ENCODE peak calls at places on chromosomes 7 and 10, in nine cellular contexts. C, T, Z, Q, N, R, I, S and W are unnamed samples.

GRCh38 chr7:19522486-19522885 is 186.4 kb downstream of the POLR1F start:
- DNase-seq in C (no peak), T (no peak), Z (no peak), Q (no peak), N (no peak), R (no peak), I (no peak), S (no peak), W (no peak)

GRCh38 chr7:143974457-143974856 is 19.8 kb downstream of the OR2F1 start:
- DNase-seq in C (no peak), T (no peak), Z (no peak), Q (no peak), N (no peak), R (no peak), I (no peak), S (no peak), W (no peak)

GRCh38 chr7:151795168-151795754 is 81.7 kb downstream of the PRKAG2 start:
- DNase-seq in C (peak; percentile 87), T (peak; percentile 16), Z (no peak), Q (no peak), N (peak; percentile 19), R (peak; percentile 6), I (no peak), S (no peak), W (no peak)

GRCh38 chr10:70985824-70986336 is 97.5 kb upstream of the PCBD1 start:
- DNase-seq in C (no peak), T (no peak), Z (no peak), Q (no peak), N (no peak), R (no peak), I (no peak), S (no peak), W (no peak)

GRCh38 chr10:4708123-4708759 is 117.8 kb upstream of the AKR1E2 start:
- DNase-seq in C (no peak), T (no peak), Z (peak; percentile 50), Q (no peak), N (no peak), R (no peak), I (no peak), S (no peak), W (no peak)

GRCh38 chr7:101197991-101198390 is 2.8 kb downstream of the MOGAT3 start:
- DNase-seq in C (no peak), T (no peak), Z (no peak), Q (no peak), N (no peak), R (no peak), I (no peak), S (no peak), W (no peak)

GRCh38 chr7:51327287-51327717 is 10.7 kb upstream of the COBL start:
- DNase-seq in C (no peak), T (no peak), Z (peak; percentile 14), Q (no peak), N (no peak), R (no peak), I (no peak), S (no peak), W (no peak)

GRCh38 chr7:103797647-103798307 is 191.7 kb downstream of the RELN start:
- DNase-seq in C (no peak), T (no peak), Z (no peak), Q (no peak), N (no peak), R (no peak), I (no peak), S (no peak), W (no peak)

GRCh38 chr7:36283171-36283570 is 106.5 kb upstream of the ANLN start:
- DNase-seq in C (no peak), T (no peak), Z (no peak), Q (no peak), N (no peak), R (no peak), I (no peak), S (no peak), W (no peak)

GRCh38 chr7:101950450-101951119 is 133.2 kb downstream of the CUX1 start:
- DNase-seq in C (no peak), T (no peak), Z (peak; percentile 35), Q (no peak), N (no peak), R (no peak), I (no peak), S (no peak), W (no peak)

GRCh38 chr10:75487087-75487784 is 55.8 kb downstream of the LRMDA start:
- DNase-seq in C (no peak), T (no peak), Z (no peak), Q (no peak), N (no peak), R (no peak), I (no peak), S (no peak), W (no peak)

GRCh38 chr7:91894781-91895480 is 14.4 kb upstream of the MTERF1 start:
- DNase-seq in C (no peak), T (no peak), Z (no peak), Q (no peak), N (no peak), R (no peak), I (no peak), S (no peak), W (no peak)

GRCh38 chr10:103186128-103186527 is 6.9 kb downstream of the NT5C2 start:
- DNase-seq in C (no peak), T (no peak), Z (no peak), Q (no peak), N (no peak), R (no peak), I (no peak), S (no peak), W (no peak)

GRCh38 chr10:91010952-91011351 is 90.1 kb upstream of the ANKRD1 start:
- DNase-seq in C (no peak), T (no peak), Z (no peak), Q (no peak), N (no peak), R (no peak), I (no peak), S (no peak), W (no peak)

GRCh38 chr10:23656735-23657134 is 217.9 kb downstream of the OTUD1 start:
- DNase-seq in C (no peak), T (no peak), Z (peak; percentile 41), Q (no peak), N (no peak), R (no peak), I (no peak), S (no peak), W (no peak)

GRCh38 chr10:66833861-66834260 is 92.0 kb upstream of the LRRTM3 start:
- DNase-seq in C (no peak), T (no peak), Z (peak; percentile 50), Q (no peak), N (no peak), R (no peak), I (no peak), S (no peak), W (no peak)

GRCh38 chr7:157674027-157674714 is 337.4 kb downstream of the DNAJB6 start:
- DNase-seq in C (no peak), T (no peak), Z (no peak), Q (no peak), N (no peak), R (no peak), I (no peak), S (no peak), W (no peak)

GRCh38 chr10:97075961-97076525 is 109.7 kb downstream of the SLIT1 start:
- DNase-seq in C (no peak), T (no peak), Z (no peak), Q (no peak), N (no peak), R (no peak), I (no peak), S (no peak), W (no peak)

GRCh38 chr7:124762611-124763143 is 2.9 kb downstream of the GPR37 start:
- DNase-seq in C (no peak), T (no peak), Z (no peak), Q (peak; percentile 21), N (no peak), R (no peak), I (peak; percentile 64), S (no peak), W (no peak)

GRCh38 chr10:34403512-34403911 is 411.6 kb downstream of the PARD3 start:
- DNase-seq in C (no peak), T (no peak), Z (no peak), Q (no peak), N (no peak), R (no peak), I (no peak), S (no peak), W (no peak)

GRCh38 chr10:129467346-129468119 is 492 bp downstream of the MGMT start:
- DNase-seq in C (peak; percentile 2), T (no peak), Z (no peak), Q (no peak), N (no peak), R (no peak), I (no peak), S (no peak), W (no peak)

GRCh38 chr7:27999829-28000228 is 180.8 kb downstream of the JAZF1 start:
- DNase-seq in C (no peak), T (no peak), Z (no peak), Q (no peak), N (no peak), R (no peak), I (no peak), S (no peak), W (no peak)

GRCh38 chr7:99459087-99459486 is 6.9 kb downstream of the ATP5MF start:
- DNase-seq in C (peak; percentile 33), T (no peak), Z (peak; percentile 32), Q (no peak), N (no peak), R (no peak), I (no peak), S (no peak), W (no peak)

GRCh38 chr10:51653025-51653424 is 46.4 kb downstream of the CSTF2T start:
- DNase-seq in C (no peak), T (no peak), Z (no peak), Q (no peak), N (no peak), R (no peak), I (no peak), S (no peak), W (no peak)

GRCh38 chr10:47406870-47407648 is 23.0 kb upstream of the ZNF488 start:
- DNase-seq in C (no peak), T (no peak), Z (no peak), Q (no peak), N (no peak), R (no peak), I (no peak), S (no peak), W (no peak)

GRCh38 chr10:72175166-72175565 is 40.6 kb upstream of the ANAPC16 start:
- DNase-seq in C (peak; percentile 11), T (no peak), Z (no peak), Q (no peak), N (no peak), R (no peak), I (no peak), S (no peak), W (no peak)

GRCh38 chr7:11233871-11234270 is 260.2 kb downstream of the PHF14 start:
- DNase-seq in C (no peak), T (no peak), Z (no peak), Q (no peak), N (no peak), R (no peak), I (no peak), S (no peak), W (no peak)